ENCODE peak calls at places on chromosomes 12 and 14, in six cellular contexts. One of them, this sample, is unnamed.
A peak's percentile ranks its signal among the peaks of the same experiment; 100 is the strongest.

GRCh38 chr12:40031965-40032364 is 73.9 kb downstream of the SLC2A13 start:
- DNase-seq in AG09309: no peak
- DNase-seq in breast epithelium: no peak
- DNase-seq in epithelial cell of esophagus: no peak
- DNase-seq in thoracic aorta: no peak
- DNase-seq in CD8-positive, alpha-beta T cell: no peak
- DNase-seq in this sample: no peak

GRCh38 chr14:75254381-75254821 is 24.2 kb upstream of the FOS start:
- DNase-seq in epithelial cell of esophagus: peak; percentile 94
- DNase-seq in breast epithelium: peak; percentile 81
- DNase-seq in AG09309: no peak
- DNase-seq in CD8-positive, alpha-beta T cell: no peak
- DNase-seq in thoracic aorta: no peak
- DNase-seq in this sample: no peak

GRCh38 chr12:101566318-101566717 is 28.5 kb upstream of the MYBPC1 start:
- DNase-seq in breast epithelium: no peak
- DNase-seq in thoracic aorta: no peak
- DNase-seq in epithelial cell of esophagus: no peak
- DNase-seq in AG09309: no peak
- DNase-seq in CD8-positive, alpha-beta T cell: no peak
- DNase-seq in this sample: no peak

GRCh38 chr12:125861299-125862281 is 796.4 kb downstream of the AACS start:
- DNase-seq in breast epithelium: no peak
- DNase-seq in AG09309: no peak
- DNase-seq in CD8-positive, alpha-beta T cell: no peak
- DNase-seq in thoracic aorta: no peak
- DNase-seq in epithelial cell of esophagus: peak; percentile 5
- DNase-seq in this sample: no peak

GRCh38 chr14:103115845-103116572 is 7.3 kb upstream of the TNFAIP2 start:
- DNase-seq in breast epithelium: no peak
- DNase-seq in thoracic aorta: no peak
- DNase-seq in CD8-positive, alpha-beta T cell: no peak
- DNase-seq in AG09309: no peak
- DNase-seq in epithelial cell of esophagus: peak; percentile 52
- DNase-seq in this sample: no peak

GRCh38 chr12:108129017-108129812 is at the start of gene WSCD2:
- DNase-seq in AG09309: no peak
- DNase-seq in breast epithelium: no peak
- DNase-seq in thoracic aorta: no peak
- DNase-seq in CD8-positive, alpha-beta T cell: no peak
- DNase-seq in epithelial cell of esophagus: peak; percentile 27
- DNase-seq in this sample: peak; percentile 34

GRCh38 chr14:72416892-72417291 is 477.0 kb downstream of the DPF3 start:
- DNase-seq in breast epithelium: no peak
- DNase-seq in CD8-positive, alpha-beta T cell: no peak
- DNase-seq in epithelial cell of esophagus: no peak
- DNase-seq in AG09309: no peak
- DNase-seq in thoracic aorta: no peak
- DNase-seq in this sample: no peak

GRCh38 chr12:17062296-17063061 is 456.5 kb upstream of the LMO3 start:
- DNase-seq in breast epithelium: no peak
- DNase-seq in CD8-positive, alpha-beta T cell: no peak
- DNase-seq in epithelial cell of esophagus: peak; percentile 82
- DNase-seq in thoracic aorta: no peak
- DNase-seq in AG09309: no peak
- DNase-seq in this sample: no peak

GRCh38 chr14:47710581-47710980 is 35.2 kb upstream of the MDGA2 start:
- DNase-seq in CD8-positive, alpha-beta T cell: no peak
- DNase-seq in AG09309: no peak
- DNase-seq in epithelial cell of esophagus: no peak
- DNase-seq in thoracic aorta: no peak
- DNase-seq in breast epithelium: no peak
- DNase-seq in this sample: no peak

GRCh38 chr14:39229222-39229543 is 4.5 kb upstream of the MIA2 start:
- DNase-seq in CD8-positive, alpha-beta T cell: peak; percentile 47
- DNase-seq in thoracic aorta: no peak
- DNase-seq in breast epithelium: no peak
- DNase-seq in epithelial cell of esophagus: peak; percentile 65
- DNase-seq in AG09309: no peak
- DNase-seq in this sample: peak; percentile 18

GRCh38 chr12:102437511-102437910 is 42.9 kb downstream of the IGF1 start:
- DNase-seq in CD8-positive, alpha-beta T cell: no peak
- DNase-seq in epithelial cell of esophagus: no peak
- DNase-seq in breast epithelium: no peak
- DNase-seq in thoracic aorta: no peak
- DNase-seq in AG09309: no peak
- DNase-seq in this sample: no peak

GRCh38 chr12:3130053-3130805 is 53.0 kb downstream of the TSPAN9 start:
- DNase-seq in CD8-positive, alpha-beta T cell: no peak
- DNase-seq in AG09309: no peak
- DNase-seq in breast epithelium: no peak
- DNase-seq in epithelial cell of esophagus: peak; percentile 21
- DNase-seq in thoracic aorta: no peak
- DNase-seq in this sample: no peak

GRCh38 chr14:36442824-36443241 is 77.2 kb downstream of the NKX2-1 start:
- DNase-seq in AG09309: no peak
- DNase-seq in thoracic aorta: no peak
- DNase-seq in breast epithelium: no peak
- DNase-seq in epithelial cell of esophagus: no peak
- DNase-seq in CD8-positive, alpha-beta T cell: no peak
- DNase-seq in this sample: no peak

GRCh38 chr14:36441283-36441682 is 78.7 kb downstream of the NKX2-1 start:
- DNase-seq in CD8-positive, alpha-beta T cell: no peak
- DNase-seq in breast epithelium: no peak
- DNase-seq in thoracic aorta: no peak
- DNase-seq in AG09309: no peak
- DNase-seq in epithelial cell of esophagus: no peak
- DNase-seq in this sample: no peak

GRCh38 chr14:36438883-36439282 is 81.1 kb downstream of the NKX2-1 start:
- DNase-seq in epithelial cell of esophagus: no peak
- DNase-seq in thoracic aorta: no peak
- DNase-seq in breast epithelium: no peak
- DNase-seq in AG09309: no peak
- DNase-seq in CD8-positive, alpha-beta T cell: no peak
- DNase-seq in this sample: no peak

DNA sequence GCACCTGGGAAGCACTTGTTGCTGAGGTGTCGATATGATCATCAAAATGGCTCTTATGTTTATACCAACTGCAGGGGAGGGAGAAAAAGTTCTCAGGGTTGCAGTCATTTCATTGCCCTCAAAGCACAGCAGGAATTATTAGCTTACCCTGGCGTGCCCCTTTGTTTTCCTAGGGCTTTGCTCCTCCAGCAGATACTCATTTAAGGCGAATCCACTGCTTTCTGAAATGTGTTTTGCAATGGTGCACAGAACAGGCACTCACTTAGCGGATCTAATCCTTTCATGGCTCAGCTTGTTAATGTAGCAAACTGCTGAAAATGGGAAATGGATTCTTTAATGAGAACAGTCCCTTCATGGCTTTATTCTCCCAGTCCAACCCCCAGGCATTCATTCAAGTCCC is 76.7 kb downstream of the NKX2-1 start:
- DNase-seq in breast epithelium: no peak
- DNase-seq in CD8-positive, alpha-beta T cell: no peak
- DNase-seq in thoracic aorta: no peak
- DNase-seq in AG09309: no peak
- DNase-seq in epithelial cell of esophagus: no peak
- DNase-seq in this sample: no peak
- H3K4me3 ChIP-seq in breast epithelium: no peak overlapping the region
- H3K4me3 ChIP-seq in CD8-positive, alpha-beta T cell: no peak overlapping the region
- H3K4me3 ChIP-seq in thoracic aorta: no peak overlapping the region
- H3K4me3 ChIP-seq in AG09309: no peak overlapping the region
- H3K4me3 ChIP-seq in epithelial cell of esophagus: no peak overlapping the region
- H3K4me3 ChIP-seq in this sample: no peak overlapping the region

DNA sequence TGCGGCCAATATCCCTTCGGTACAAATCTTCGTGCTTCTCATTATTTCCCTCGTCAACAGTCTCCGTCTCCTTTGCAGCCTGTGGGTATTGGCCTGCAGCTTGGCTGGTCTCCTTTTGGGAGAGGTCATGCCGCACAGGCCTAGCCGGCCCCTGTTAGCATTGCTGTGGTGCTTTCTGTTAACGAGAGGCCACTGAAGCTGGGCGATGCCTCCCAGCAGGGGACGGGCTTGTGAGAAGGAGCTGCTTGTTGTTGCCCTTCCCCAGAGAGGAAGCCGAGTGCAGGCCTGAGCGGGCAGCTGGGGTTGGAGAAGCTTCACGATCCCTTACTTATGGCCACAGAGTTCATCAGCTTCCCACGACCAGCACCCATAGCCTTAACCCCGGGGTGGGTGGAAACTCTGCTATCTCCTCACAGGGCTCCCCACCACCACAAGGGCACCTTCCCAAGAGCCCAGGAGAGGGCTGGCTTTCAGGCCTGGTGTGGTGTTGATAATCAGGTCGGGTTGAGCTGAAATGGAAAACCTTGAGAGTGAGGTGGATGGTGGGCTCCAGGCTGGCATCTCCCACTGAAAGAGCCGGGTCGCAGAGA is 228.5 kb downstream of the ZFP36L1 start:
- DNase-seq in epithelial cell of esophagus: no peak
- DNase-seq in thoracic aorta: no peak
- DNase-seq in CD8-positive, alpha-beta T cell: no peak
- DNase-seq in breast epithelium: no peak
- DNase-seq in AG09309: no peak
- DNase-seq in this sample: no peak
- H3K4me3 ChIP-seq in epithelial cell of esophagus: no peak overlapping the region
- H3K4me3 ChIP-seq in thoracic aorta: no peak overlapping the region
- H3K4me3 ChIP-seq in CD8-positive, alpha-beta T cell: no peak overlapping the region
- H3K4me3 ChIP-seq in breast epithelium: peak overlapping the region; percentile 54
- H3K4me3 ChIP-seq in AG09309: no peak overlapping the region
- H3K4me3 ChIP-seq in this sample: no peak overlapping the region

GRCh38 chr12:132492522-132492921 is 2.6 kb downstream of the FBRSL1 start:
- DNase-seq in epithelial cell of esophagus: no peak
- DNase-seq in breast epithelium: no peak
- DNase-seq in thoracic aorta: no peak
- DNase-seq in AG09309: no peak
- DNase-seq in CD8-positive, alpha-beta T cell: no peak
- DNase-seq in this sample: peak; percentile 62

GRCh38 chr12:132491349-132491663 is 1.4 kb downstream of the FBRSL1 start:
- DNase-seq in AG09309: no peak
- DNase-seq in breast epithelium: no peak
- DNase-seq in epithelial cell of esophagus: no peak
- DNase-seq in CD8-positive, alpha-beta T cell: no peak
- DNase-seq in thoracic aorta: no peak
- DNase-seq in this sample: no peak

GRCh38 chr12:132490481-132491348 is 764 bp downstream of the FBRSL1 start:
- DNase-seq in AG09309: no peak
- DNase-seq in breast epithelium: no peak
- DNase-seq in thoracic aorta: no peak
- DNase-seq in CD8-positive, alpha-beta T cell: no peak
- DNase-seq in epithelial cell of esophagus: peak; percentile 25
- DNase-seq in this sample: no peak

GRCh38 chr12:132492951-132493350 is 3.0 kb downstream of the FBRSL1 start:
- DNase-seq in AG09309: no peak
- DNase-seq in breast epithelium: no peak
- DNase-seq in epithelial cell of esophagus: no peak
- DNase-seq in thoracic aorta: no peak
- DNase-seq in CD8-positive, alpha-beta T cell: no peak
- DNase-seq in this sample: no peak

DNA sequence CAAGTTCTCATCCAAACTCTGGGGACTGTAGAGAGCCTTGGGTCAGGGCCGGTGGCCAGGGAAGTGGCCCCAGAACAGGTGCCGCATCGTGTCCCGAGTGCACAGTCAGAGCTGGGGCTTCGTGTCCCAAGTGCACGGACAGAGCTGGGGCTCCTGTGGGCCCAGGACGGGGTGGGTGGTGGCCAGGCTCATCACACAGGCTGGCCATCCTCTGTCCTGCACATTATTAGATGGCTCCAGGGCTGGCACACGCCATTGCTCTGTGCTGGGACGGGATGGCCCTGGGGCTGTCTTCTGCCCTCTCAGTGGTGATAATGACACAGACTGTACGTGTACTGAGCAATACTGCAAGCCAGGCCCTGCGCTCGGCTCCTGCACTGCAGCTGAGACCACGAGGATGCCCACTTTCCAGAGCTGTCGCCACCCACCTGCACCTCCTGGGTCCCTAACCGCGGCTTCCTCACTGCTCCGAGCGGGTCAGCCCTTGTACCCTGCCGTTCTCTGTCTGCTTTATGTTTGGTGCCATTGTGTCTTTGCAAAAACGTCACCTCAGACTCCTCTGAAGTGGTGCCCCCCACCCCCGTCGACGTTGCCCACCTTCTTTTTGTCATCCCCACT is 1.9 kb downstream of the FBRSL1 start:
- DNase-seq in CD8-positive, alpha-beta T cell: no peak
- DNase-seq in AG09309: no peak
- DNase-seq in breast epithelium: no peak
- DNase-seq in epithelial cell of esophagus: no peak
- DNase-seq in thoracic aorta: no peak
- DNase-seq in this sample: no peak
- H3K4me3 ChIP-seq in CD8-positive, alpha-beta T cell: peak overlapping the region; percentile 72
- H3K4me3 ChIP-seq in AG09309: peak overlapping the region; percentile 66
- H3K4me3 ChIP-seq in breast epithelium: peak overlapping the region; percentile 94
- H3K4me3 ChIP-seq in epithelial cell of esophagus: peak overlapping the region; percentile 66
- H3K4me3 ChIP-seq in thoracic aorta: peak overlapping the region; percentile 94
- H3K4me3 ChIP-seq in this sample: peak overlapping the region; percentile 75

GRCh38 chr14:89771251-89771650 is 183.3 kb downstream of the EFCAB11 start:
- DNase-seq in breast epithelium: no peak
- DNase-seq in CD8-positive, alpha-beta T cell: no peak
- DNase-seq in AG09309: no peak
- DNase-seq in epithelial cell of esophagus: peak; percentile 26
- DNase-seq in thoracic aorta: no peak
- DNase-seq in this sample: no peak

GRCh38 chr14:89773151-89773550 is 181.4 kb downstream of the EFCAB11 start:
- DNase-seq in CD8-positive, alpha-beta T cell: no peak
- DNase-seq in epithelial cell of esophagus: no peak
- DNase-seq in thoracic aorta: no peak
- DNase-seq in AG09309: no peak
- DNase-seq in breast epithelium: no peak
- DNase-seq in this sample: peak; percentile 59

GRCh38 chr14:89775161-89775560 is 179.4 kb downstream of the EFCAB11 start:
- DNase-seq in thoracic aorta: no peak
- DNase-seq in breast epithelium: no peak
- DNase-seq in epithelial cell of esophagus: no peak
- DNase-seq in CD8-positive, alpha-beta T cell: no peak
- DNase-seq in AG09309: no peak
- DNase-seq in this sample: no peak

GRCh38 chr14:89767861-89768268 is 186.7 kb downstream of the EFCAB11 start:
- DNase-seq in thoracic aorta: no peak
- DNase-seq in CD8-positive, alpha-beta T cell: peak; percentile 67
- DNase-seq in AG09309: peak; percentile 7
- DNase-seq in breast epithelium: no peak
- DNase-seq in epithelial cell of esophagus: peak; percentile 63
- DNase-seq in this sample: peak; percentile 73

DNA sequence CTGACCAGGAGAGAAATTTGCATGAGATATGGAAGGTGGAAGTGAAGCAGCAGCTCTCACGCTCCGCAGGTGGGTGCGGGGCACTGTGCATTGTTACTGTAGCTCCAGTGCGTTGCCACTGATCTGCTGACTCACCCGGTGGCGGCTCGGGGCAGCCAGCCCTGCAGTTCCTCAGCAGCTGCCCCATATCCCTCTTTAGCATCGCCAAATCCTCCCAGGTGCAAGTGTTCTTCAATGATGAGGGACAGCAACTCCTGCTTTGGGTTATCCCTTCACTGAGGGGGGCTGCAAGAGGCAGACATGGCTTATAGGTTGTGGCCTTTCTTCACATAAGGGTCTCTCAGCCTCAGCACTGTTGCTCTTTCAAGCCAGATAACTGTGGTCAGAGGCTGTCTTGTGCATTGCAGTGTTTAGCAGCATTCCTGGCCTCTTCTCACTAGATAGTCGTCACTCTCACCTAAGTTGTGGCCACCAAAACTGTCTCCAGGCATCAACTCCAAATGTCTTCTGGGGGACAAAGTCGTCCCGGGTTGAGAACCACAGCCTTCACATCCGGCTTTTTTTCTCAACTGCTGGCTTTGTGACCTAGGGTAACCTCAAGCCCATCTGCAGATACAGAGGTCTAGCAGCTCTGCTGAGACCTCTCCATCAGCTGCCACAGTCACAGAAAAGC is 180.8 kb downstream of the EFCAB11 start:
- DNase-seq in CD8-positive, alpha-beta T cell: peak; percentile 64
- DNase-seq in breast epithelium: no peak
- DNase-seq in epithelial cell of esophagus: peak; percentile 61
- DNase-seq in thoracic aorta: no peak
- DNase-seq in AG09309: no peak
- DNase-seq in this sample: peak; percentile 83
- H3K4me3 ChIP-seq in CD8-positive, alpha-beta T cell: peak overlapping the region; percentile 2
- H3K4me3 ChIP-seq in breast epithelium: no peak overlapping the region
- H3K4me3 ChIP-seq in epithelial cell of esophagus: no peak overlapping the region
- H3K4me3 ChIP-seq in thoracic aorta: no peak overlapping the region
- H3K4me3 ChIP-seq in AG09309: no peak overlapping the region
- H3K4me3 ChIP-seq in this sample: peak overlapping the region; percentile 23